ENCODE peak calls at places on chromosomes 1 and 21, in seven cellular contexts. One of them, this sample, is unnamed.

GRCh38 chr1:38563985-38564735 is 295.4 kb downstream of the RRAGC start:
- DNase-seq in activated naive CD8-positive, alpha-beta T cell treated with anti-CD3 and anti-CD28 coated beads, Interleukin-2, amount 50 U/mL, for 24 hours: no peak
- DNase-seq in mucosa of gallbladder: no peak
- DNase-seq in amniotic stem cell: no peak
- DNase-seq in ELF-1: no peak
- DNase-seq in kidney tubule cell: no peak
- DNase-seq in left colon: no peak
- DNase-seq in this sample: no peak

GRCh38 chr1:94209425-94209824 is 28.0 kb downstream of the ARHGAP29 start:
- DNase-seq in activated naive CD8-positive, alpha-beta T cell treated with anti-CD3 and anti-CD28 coated beads, Interleukin-2, amount 50 U/mL, for 24 hours: no peak
- DNase-seq in mucosa of gallbladder: no peak
- DNase-seq in amniotic stem cell: no peak
- DNase-seq in ELF-1: no peak
- DNase-seq in kidney tubule cell: peak; percentile 57
- DNase-seq in left colon: no peak
- DNase-seq in this sample: no peak

GRCh38 chr1:244212219-244212618 is 161.1 kb downstream of the ZBTB18 start:
- DNase-seq in activated naive CD8-positive, alpha-beta T cell treated with anti-CD3 and anti-CD28 coated beads, Interleukin-2, amount 50 U/mL, for 24 hours: no peak
- DNase-seq in mucosa of gallbladder: no peak
- DNase-seq in amniotic stem cell: no peak
- DNase-seq in ELF-1: no peak
- DNase-seq in kidney tubule cell: no peak
- DNase-seq in left colon: no peak
- DNase-seq in this sample: no peak

GRCh38 chr1:69263982-69264381 is 303.7 kb upstream of the LRRC7 start:
- DNase-seq in activated naive CD8-positive, alpha-beta T cell treated with anti-CD3 and anti-CD28 coated beads, Interleukin-2, amount 50 U/mL, for 24 hours: no peak
- DNase-seq in mucosa of gallbladder: no peak
- DNase-seq in amniotic stem cell: no peak
- DNase-seq in ELF-1: no peak
- DNase-seq in kidney tubule cell: peak; percentile 28
- DNase-seq in left colon: no peak
- DNase-seq in this sample: no peak

GRCh38 chr21:40511976-40512375 is 335.0 kb downstream of the DSCAM start:
- DNase-seq in activated naive CD8-positive, alpha-beta T cell treated with anti-CD3 and anti-CD28 coated beads, Interleukin-2, amount 50 U/mL, for 24 hours: no peak
- DNase-seq in mucosa of gallbladder: no peak
- DNase-seq in amniotic stem cell: peak; percentile 14
- DNase-seq in ELF-1: no peak
- DNase-seq in kidney tubule cell: no peak
- DNase-seq in left colon: no peak
- DNase-seq in this sample: no peak

GRCh38 chr21:39631842-39632577 is 19.3 kb downstream of the B3GALT5 start:
- DNase-seq in activated naive CD8-positive, alpha-beta T cell treated with anti-CD3 and anti-CD28 coated beads, Interleukin-2, amount 50 U/mL, for 24 hours: no peak
- DNase-seq in mucosa of gallbladder: no peak
- DNase-seq in amniotic stem cell: no peak
- DNase-seq in ELF-1: no peak
- DNase-seq in kidney tubule cell: no peak
- DNase-seq in left colon: no peak
- DNase-seq in this sample: no peak

GRCh38 chr1:246110343-246111219 is 396.5 kb downstream of the SMYD3 start:
- DNase-seq in activated naive CD8-positive, alpha-beta T cell treated with anti-CD3 and anti-CD28 coated beads, Interleukin-2, amount 50 U/mL, for 24 hours: no peak
- DNase-seq in mucosa of gallbladder: no peak
- DNase-seq in amniotic stem cell: no peak
- DNase-seq in ELF-1: peak; percentile 17
- DNase-seq in kidney tubule cell: no peak
- DNase-seq in left colon: peak; percentile 61
- DNase-seq in this sample: no peak

GRCh38 chr1:100440075-100440809 is 87.9 kb downstream of the CDC14A start:
- DNase-seq in activated naive CD8-positive, alpha-beta T cell treated with anti-CD3 and anti-CD28 coated beads, Interleukin-2, amount 50 U/mL, for 24 hours: peak; percentile 63
- DNase-seq in mucosa of gallbladder: peak; percentile 21
- DNase-seq in amniotic stem cell: no peak
- DNase-seq in ELF-1: peak; percentile 32
- DNase-seq in kidney tubule cell: no peak
- DNase-seq in left colon: peak; percentile 64
- DNase-seq in this sample: no peak

GRCh38 chr1:31798086-31798432 is 17.8 kb downstream of the SPOCD1 start:
- DNase-seq in activated naive CD8-positive, alpha-beta T cell treated with anti-CD3 and anti-CD28 coated beads, Interleukin-2, amount 50 U/mL, for 24 hours: no peak
- DNase-seq in mucosa of gallbladder: no peak
- DNase-seq in amniotic stem cell: no peak
- DNase-seq in ELF-1: no peak
- DNase-seq in kidney tubule cell: no peak
- DNase-seq in left colon: no peak
- DNase-seq in this sample: peak; percentile 33

GRCh38 chr1:21919520-21919919 is 17.6 kb downstream of the HSPG2 start:
- DNase-seq in activated naive CD8-positive, alpha-beta T cell treated with anti-CD3 and anti-CD28 coated beads, Interleukin-2, amount 50 U/mL, for 24 hours: no peak
- DNase-seq in mucosa of gallbladder: no peak
- DNase-seq in amniotic stem cell: peak; percentile 73
- DNase-seq in ELF-1: peak; percentile 44
- DNase-seq in kidney tubule cell: peak; percentile 75
- DNase-seq in left colon: no peak
- DNase-seq in this sample: no peak

GRCh38 chr1:212597495-212597894 is 11.1 kb upstream of the ATF3 start:
- DNase-seq in activated naive CD8-positive, alpha-beta T cell treated with anti-CD3 and anti-CD28 coated beads, Interleukin-2, amount 50 U/mL, for 24 hours: no peak
- DNase-seq in mucosa of gallbladder: no peak
- DNase-seq in amniotic stem cell: no peak
- DNase-seq in ELF-1: no peak
- DNase-seq in kidney tubule cell: peak; percentile 72
- DNase-seq in left colon: no peak
- DNase-seq in this sample: no peak

GRCh38 chr21:45309541-45310381 is 22.1 kb upstream of the POFUT2 start:
- DNase-seq in activated naive CD8-positive, alpha-beta T cell treated with anti-CD3 and anti-CD28 coated beads, Interleukin-2, amount 50 U/mL, for 24 hours: no peak
- DNase-seq in mucosa of gallbladder: no peak
- DNase-seq in amniotic stem cell: no peak
- DNase-seq in ELF-1: no peak
- DNase-seq in kidney tubule cell: no peak
- DNase-seq in left colon: peak; percentile 23
- DNase-seq in this sample: no peak

GRCh38 chr1:197199923-197200467 is 53.5 kb upstream of the ASPM start:
- DNase-seq in activated naive CD8-positive, alpha-beta T cell treated with anti-CD3 and anti-CD28 coated beads, Interleukin-2, amount 50 U/mL, for 24 hours: no peak
- DNase-seq in mucosa of gallbladder: no peak
- DNase-seq in amniotic stem cell: no peak
- DNase-seq in ELF-1: no peak
- DNase-seq in kidney tubule cell: peak; percentile 29
- DNase-seq in left colon: no peak
- DNase-seq in this sample: no peak

GRCh38 chr1:155834296-155834926 is 22.6 kb downstream of the GON4L start:
- DNase-seq in activated naive CD8-positive, alpha-beta T cell treated with anti-CD3 and anti-CD28 coated beads, Interleukin-2, amount 50 U/mL, for 24 hours: no peak
- DNase-seq in mucosa of gallbladder: no peak
- DNase-seq in amniotic stem cell: peak; percentile 1
- DNase-seq in ELF-1: peak; percentile 94
- DNase-seq in kidney tubule cell: peak; percentile 57
- DNase-seq in left colon: no peak
- DNase-seq in this sample: peak; percentile 7

GRCh38 chr1:156284112-156284511 is at the start of gene TMEM79:
- DNase-seq in activated naive CD8-positive, alpha-beta T cell treated with anti-CD3 and anti-CD28 coated beads, Interleukin-2, amount 50 U/mL, for 24 hours: no peak
- DNase-seq in mucosa of gallbladder: no peak
- DNase-seq in amniotic stem cell: no peak
- DNase-seq in ELF-1: peak; percentile 44
- DNase-seq in kidney tubule cell: no peak
- DNase-seq in left colon: peak; percentile 53
- DNase-seq in this sample: no peak

GRCh38 chr21:15893902-15894301 is 164.1 kb downstream of the USP25 start:
- DNase-seq in activated naive CD8-positive, alpha-beta T cell treated with anti-CD3 and anti-CD28 coated beads, Interleukin-2, amount 50 U/mL, for 24 hours: no peak
- DNase-seq in mucosa of gallbladder: no peak
- DNase-seq in amniotic stem cell: no peak
- DNase-seq in ELF-1: no peak
- DNase-seq in kidney tubule cell: no peak
- DNase-seq in left colon: no peak
- DNase-seq in this sample: no peak

GRCh38 chr1:229487181-229487580 is 21.0 kb downstream of the NUP133 start:
- DNase-seq in activated naive CD8-positive, alpha-beta T cell treated with anti-CD3 and anti-CD28 coated beads, Interleukin-2, amount 50 U/mL, for 24 hours: no peak
- DNase-seq in mucosa of gallbladder: no peak
- DNase-seq in amniotic stem cell: no peak
- DNase-seq in ELF-1: no peak
- DNase-seq in kidney tubule cell: no peak
- DNase-seq in left colon: no peak
- DNase-seq in this sample: no peak

GRCh38 chr1:172717722-172718455 is 59.0 kb downstream of the FASLG start:
- DNase-seq in activated naive CD8-positive, alpha-beta T cell treated with anti-CD3 and anti-CD28 coated beads, Interleukin-2, amount 50 U/mL, for 24 hours: no peak
- DNase-seq in mucosa of gallbladder: no peak
- DNase-seq in amniotic stem cell: no peak
- DNase-seq in ELF-1: no peak
- DNase-seq in kidney tubule cell: peak; percentile 41
- DNase-seq in left colon: no peak
- DNase-seq in this sample: no peak

GRCh38 chr1:205588691-205589445 is 42.9 kb downstream of the ELK4 start:
- DNase-seq in activated naive CD8-positive, alpha-beta T cell treated with anti-CD3 and anti-CD28 coated beads, Interleukin-2, amount 50 U/mL, for 24 hours: peak; percentile 34
- DNase-seq in mucosa of gallbladder: no peak
- DNase-seq in amniotic stem cell: no peak
- DNase-seq in ELF-1: peak; percentile 42
- DNase-seq in kidney tubule cell: peak; percentile 49
- DNase-seq in left colon: no peak
- DNase-seq in this sample: peak; percentile 44

GRCh38 chr1:86499987-86500593 is 31.4 kb downstream of the CLCA1 start:
- DNase-seq in activated naive CD8-positive, alpha-beta T cell treated with anti-CD3 and anti-CD28 coated beads, Interleukin-2, amount 50 U/mL, for 24 hours: no peak
- DNase-seq in mucosa of gallbladder: no peak
- DNase-seq in amniotic stem cell: peak; percentile 40
- DNase-seq in ELF-1: no peak
- DNase-seq in kidney tubule cell: peak; percentile 58
- DNase-seq in left colon: no peak
- DNase-seq in this sample: no peak

GRCh38 chr1:226550671-226551041 is 2.1 kb downstream of the STUM start:
- DNase-seq in activated naive CD8-positive, alpha-beta T cell treated with anti-CD3 and anti-CD28 coated beads, Interleukin-2, amount 50 U/mL, for 24 hours: no peak
- DNase-seq in mucosa of gallbladder: no peak
- DNase-seq in amniotic stem cell: no peak
- DNase-seq in ELF-1: no peak
- DNase-seq in kidney tubule cell: no peak
- DNase-seq in left colon: no peak
- DNase-seq in this sample: no peak

GRCh38 chr1:238681021-238681420 is 705.3 kb upstream of the CHRM3 start:
- DNase-seq in activated naive CD8-positive, alpha-beta T cell treated with anti-CD3 and anti-CD28 coated beads, Interleukin-2, amount 50 U/mL, for 24 hours: no peak
- DNase-seq in mucosa of gallbladder: no peak
- DNase-seq in amniotic stem cell: no peak
- DNase-seq in ELF-1: no peak
- DNase-seq in kidney tubule cell: no peak
- DNase-seq in left colon: no peak
- DNase-seq in this sample: no peak

GRCh38 chr1:31423418-31423947 is 10.5 kb downstream of the SERINC2 start:
- DNase-seq in activated naive CD8-positive, alpha-beta T cell treated with anti-CD3 and anti-CD28 coated beads, Interleukin-2, amount 50 U/mL, for 24 hours: peak; percentile 8
- DNase-seq in mucosa of gallbladder: no peak
- DNase-seq in amniotic stem cell: no peak
- DNase-seq in ELF-1: no peak
- DNase-seq in kidney tubule cell: peak; percentile 63
- DNase-seq in left colon: no peak
- DNase-seq in this sample: no peak

GRCh38 chr1:185069202-185069601 is 23.8 kb downstream of the RNF2 start:
- DNase-seq in activated naive CD8-positive, alpha-beta T cell treated with anti-CD3 and anti-CD28 coated beads, Interleukin-2, amount 50 U/mL, for 24 hours: no peak
- DNase-seq in mucosa of gallbladder: no peak
- DNase-seq in amniotic stem cell: no peak
- DNase-seq in ELF-1: no peak
- DNase-seq in kidney tubule cell: no peak
- DNase-seq in left colon: no peak
- DNase-seq in this sample: no peak

GRCh38 chr1:168465942-168466702 is 77.7 kb downstream of the XCL2 start:
- DNase-seq in activated naive CD8-positive, alpha-beta T cell treated with anti-CD3 and anti-CD28 coated beads, Interleukin-2, amount 50 U/mL, for 24 hours: peak; percentile 59
- DNase-seq in mucosa of gallbladder: peak; percentile 29
- DNase-seq in amniotic stem cell: no peak
- DNase-seq in ELF-1: no peak
- DNase-seq in kidney tubule cell: peak; percentile 83
- DNase-seq in left colon: peak; percentile 81
- DNase-seq in this sample: no peak

GRCh38 chr1:53166366-53166765 is 23.9 kb upstream of the SLC1A7 start:
- DNase-seq in activated naive CD8-positive, alpha-beta T cell treated with anti-CD3 and anti-CD28 coated beads, Interleukin-2, amount 50 U/mL, for 24 hours: no peak
- DNase-seq in mucosa of gallbladder: no peak
- DNase-seq in amniotic stem cell: no peak
- DNase-seq in ELF-1: no peak
- DNase-seq in kidney tubule cell: no peak
- DNase-seq in left colon: no peak
- DNase-seq in this sample: no peak

GRCh38 chr1:161958425-161958824 is 65.2 kb downstream of the OLFML2B start:
- DNase-seq in activated naive CD8-positive, alpha-beta T cell treated with anti-CD3 and anti-CD28 coated beads, Interleukin-2, amount 50 U/mL, for 24 hours: no peak
- DNase-seq in mucosa of gallbladder: no peak
- DNase-seq in amniotic stem cell: peak; percentile 17
- DNase-seq in ELF-1: no peak
- DNase-seq in kidney tubule cell: no peak
- DNase-seq in left colon: no peak
- DNase-seq in this sample: no peak

GRCh38 chr1:170145061-170145460 is 698 bp upstream of the NTMT2 start:
- DNase-seq in activated naive CD8-positive, alpha-beta T cell treated with anti-CD3 and anti-CD28 coated beads, Interleukin-2, amount 50 U/mL, for 24 hours: no peak
- DNase-seq in mucosa of gallbladder: no peak
- DNase-seq in amniotic stem cell: no peak
- DNase-seq in ELF-1: no peak
- DNase-seq in kidney tubule cell: no peak
- DNase-seq in left colon: no peak
- DNase-seq in this sample: no peak

GRCh38 chr1:147725685-147726084 is 34.7 kb downstream of the GJA5 start:
- DNase-seq in activated naive CD8-positive, alpha-beta T cell treated with anti-CD3 and anti-CD28 coated beads, Interleukin-2, amount 50 U/mL, for 24 hours: no peak
- DNase-seq in mucosa of gallbladder: no peak
- DNase-seq in amniotic stem cell: no peak
- DNase-seq in ELF-1: no peak
- DNase-seq in kidney tubule cell: no peak
- DNase-seq in left colon: no peak
- DNase-seq in this sample: no peak

GRCh38 chr1:19664453-19665043 is at the start of gene HTR6:
- DNase-seq in activated naive CD8-positive, alpha-beta T cell treated with anti-CD3 and anti-CD28 coated beads, Interleukin-2, amount 50 U/mL, for 24 hours: no peak
- DNase-seq in mucosa of gallbladder: no peak
- DNase-seq in amniotic stem cell: no peak
- DNase-seq in ELF-1: no peak
- DNase-seq in kidney tubule cell: no peak
- DNase-seq in left colon: no peak
- DNase-seq in this sample: no peak

GRCh38 chr1:225465793-225466517 is 38.1 kb upstream of the LBR start:
- DNase-seq in activated naive CD8-positive, alpha-beta T cell treated with anti-CD3 and anti-CD28 coated beads, Interleukin-2, amount 50 U/mL, for 24 hours: no peak
- DNase-seq in mucosa of gallbladder: no peak
- DNase-seq in amniotic stem cell: no peak
- DNase-seq in ELF-1: no peak
- DNase-seq in kidney tubule cell: no peak
- DNase-seq in left colon: no peak
- DNase-seq in this sample: no peak

GRCh38 chr1:187948170-187948794 is 1119.5 kb downstream of the PLA2G4A start:
- DNase-seq in activated naive CD8-positive, alpha-beta T cell treated with anti-CD3 and anti-CD28 coated beads, Interleukin-2, amount 50 U/mL, for 24 hours: no peak
- DNase-seq in mucosa of gallbladder: peak; percentile 28
- DNase-seq in amniotic stem cell: no peak
- DNase-seq in ELF-1: no peak
- DNase-seq in kidney tubule cell: no peak
- DNase-seq in left colon: no peak
- DNase-seq in this sample: no peak

GRCh38 chr1:232899278-232899677 is 51.1 kb upstream of the NTPCR start:
- DNase-seq in activated naive CD8-positive, alpha-beta T cell treated with anti-CD3 and anti-CD28 coated beads, Interleukin-2, amount 50 U/mL, for 24 hours: no peak
- DNase-seq in mucosa of gallbladder: no peak
- DNase-seq in amniotic stem cell: no peak
- DNase-seq in ELF-1: no peak
- DNase-seq in kidney tubule cell: no peak
- DNase-seq in left colon: no peak
- DNase-seq in this sample: no peak

GRCh38 chr1:159056069-159056698 is 20.4 kb downstream of the AIM2 start:
- DNase-seq in activated naive CD8-positive, alpha-beta T cell treated with anti-CD3 and anti-CD28 coated beads, Interleukin-2, amount 50 U/mL, for 24 hours: no peak
- DNase-seq in mucosa of gallbladder: no peak
- DNase-seq in amniotic stem cell: no peak
- DNase-seq in ELF-1: peak; percentile 47
- DNase-seq in kidney tubule cell: no peak
- DNase-seq in left colon: no peak
- DNase-seq in this sample: no peak

GRCh38 chr1:219128957-219129356 is 44.7 kb upstream of the LYPLAL1 start:
- DNase-seq in activated naive CD8-positive, alpha-beta T cell treated with anti-CD3 and anti-CD28 coated beads, Interleukin-2, amount 50 U/mL, for 24 hours: no peak
- DNase-seq in mucosa of gallbladder: no peak
- DNase-seq in amniotic stem cell: no peak
- DNase-seq in ELF-1: no peak
- DNase-seq in kidney tubule cell: peak; percentile 54
- DNase-seq in left colon: no peak
- DNase-seq in this sample: no peak

GRCh38 chr1:100249155-100249536 is 488 bp downstream of the DBT start:
- DNase-seq in activated naive CD8-positive, alpha-beta T cell treated with anti-CD3 and anti-CD28 coated beads, Interleukin-2, amount 50 U/mL, for 24 hours: no peak
- DNase-seq in mucosa of gallbladder: no peak
- DNase-seq in amniotic stem cell: no peak
- DNase-seq in ELF-1: no peak
- DNase-seq in kidney tubule cell: peak; percentile 15
- DNase-seq in left colon: no peak
- DNase-seq in this sample: no peak

This sample was measured in left lobe of liver.